ENCODE peak calls at places on chromosome 5, in five cellular contexts. B, X, N, S and I are unnamed samples.

GRCh38 chr5:138408023-138408422 is 30.8 kb upstream of the REEP2 start:
- DNase-seq in B (peak; percentile 32), N (no peak), X (peak; percentile 7), S (no peak), I (no peak)

GRCh38 chr5:166781729-166782128 is 1509.7 kb upstream of the WWC1 start:
- DNase-seq in N (no peak), B (no peak), X (peak; percentile 28), S (no peak), I (no peak)

GRCh38 chr5:163407034-163407652 is 30.3 kb upstream of the CCNG1 start:
- DNase-seq in S (no peak), N (no peak), X (peak; percentile 12), B (no peak), I (peak; percentile 17)

GRCh38 chr5:133232011-133232410 is 180.2 kb downstream of the HSPA4 start:
- DNase-seq in N (no peak), B (no peak), S (no peak), X (no peak), I (no peak)

GRCh38 chr5:143245929-143246561 is 157.4 kb downstream of the NR3C1 start:
- DNase-seq in S (no peak), X (peak; percentile 97), N (peak; percentile 43), B (no peak), I (peak; percentile 95)

GRCh38 chr5:137220523-137220927 is 278.6 kb downstream of the SPOCK1 start:
- DNase-seq in S (no peak), N (no peak), B (no peak), X (peak; percentile 49), I (peak; percentile 93)

GRCh38 chr5:149422429-149423286 is 43.6 kb upstream of the IL17B start:
- DNase-seq in S (peak; percentile 91), N (peak; percentile 57), B (no peak), X (peak; percentile 94), I (peak; percentile 75)

GRCh38 chr5:147400076-147400809 is 109.6 kb downstream of the DPYSL3 start:
- DNase-seq in X (peak; percentile 28), S (no peak), B (no peak), N (no peak), I (no peak)

GRCh38 chr5:136174021-136174659 is 18.8 kb downstream of the SMIM32 start:
- DNase-seq in S (no peak), B (no peak), N (no peak), X (peak; percentile 71), I (peak; percentile 73)

GRCh38 chr5:30918171-30918570 is 275.3 kb upstream of the CDH6 start:
- DNase-seq in S (no peak), B (no peak), N (no peak), X (peak; percentile 95), I (no peak)

GRCh38 chr5:90381213-90381929 is 28.2 kb downstream of the CETN3 start:
- DNase-seq in S (no peak), B (no peak), N (no peak), X (no peak), I (no peak)

GRCh38 chr5:3729631-3730030 is 134.0 kb downstream of the IRX1 start:
- DNase-seq in N (no peak), S (no peak), B (no peak), X (no peak), I (no peak)

GRCh38 chr5:83227611-83228010 is 150.3 kb downstream of the XRCC4 start:
- DNase-seq in S (no peak), B (no peak), N (no peak), X (peak; percentile 57), I (no peak)

GRCh38 chr5:158832736-158833135 is 267.0 kb downstream of the EBF1 start:
- DNase-seq in S (no peak), X (no peak), N (no peak), B (no peak), I (peak; percentile 90)

GRCh38 chr5:81989204-81989603 is 17.4 kb downstream of the ATG10 start:
- DNase-seq in S (no peak), B (no peak), N (no peak), X (no peak), I (no peak)

GRCh38 chr5:142360607-142361120 is 35.8 kb upstream of the SPRY4 start:
- DNase-seq in B (peak; percentile 22), X (peak; percentile 88), N (no peak), S (no peak), I (peak; percentile 80)

GRCh38 chr5:95641803-95642220 is 4.8 kb upstream of the RFESD start:
- DNase-seq in S (no peak), B (no peak), X (peak; percentile 99), N (no peak), I (peak; percentile 85)

GRCh38 chr5:90675222-90675621 is 116.6 kb downstream of the ADGRV1 start:
- DNase-seq in S (no peak), B (no peak), N (no peak), X (no peak), I (no peak)

GRCh38 chr5:106415541-106415940 is 1255.2 kb downstream of the EFNA5 start:
- DNase-seq in N (no peak), X (peak; percentile 81), B (no peak), S (no peak), I (peak; percentile 29)

GRCh38 chr5:5078009-5078897 is 61.9 kb upstream of the ADAMTS16 start:
- DNase-seq in N (no peak), B (no peak), X (no peak), S (no peak), I (no peak)

GRCh38 chr5:51382759-51383493 is at the start of gene ISL1:
- DNase-seq in S (no peak), B (peak; percentile 30), X (peak; percentile 80), N (peak; percentile 74), I (peak; percentile 67)

GRCh38 chr5:28281381-28281780 is 1243.0 kb upstream of the CDH9 start:
- DNase-seq in X (peak; percentile 67), B (no peak), N (no peak), S (no peak), I (peak; percentile 20)

GRCh38 chr5:38780950-38781349 is 64.9 kb upstream of the OSMR start:
- DNase-seq in N (peak; percentile 56), S (peak; percentile 76), X (peak; percentile 90), B (no peak), I (peak; percentile 89)

GRCh38 chr5:24162343-24162742 is 482.4 kb downstream of the CDH10 start:
- DNase-seq in B (no peak), X (no peak), S (no peak), N (no peak), I (no peak)

GRCh38 chr5:101991486-101991885 is 304.6 kb downstream of the SLCO4C1 start:
- DNase-seq in S (no peak), X (no peak), B (no peak), N (no peak), I (no peak)

GRCh38 chr5:134503937-134504437 is 21.5 kb upstream of the JADE2 start:
- DNase-seq in N (no peak), X (peak; percentile 44), B (peak; percentile 26), S (no peak), I (peak; percentile 85)

GRCh38 chr5:1763548-1763911 is 36.1 kb downstream of the MRPL36 start:
- DNase-seq in N (no peak), S (peak; percentile 37), B (peak; percentile 51), X (peak; percentile 78), I (peak; percentile 76)

GRCh38 chr5:122377023-122377422 is 65.0 kb downstream of the SNCAIP start:
- DNase-seq in N (no peak), B (no peak), S (no peak), X (peak; percentile 7), I (peak; percentile 31)

GRCh38 chr5:116938488-116938887 is 363.9 kb upstream of the SEMA6A start:
- DNase-seq in B (no peak), N (no peak), S (peak; percentile 23), X (no peak), I (no peak)

GRCh38 chr5:155200608-155201007 is 187.1 kb downstream of the KIF4B start:
- DNase-seq in N (no peak), S (no peak), X (no peak), B (no peak), I (no peak)

GRCh38 chr5:61333351-61334223 is 1.5 kb downstream of the ZSWIM6 start:
- DNase-seq in S (peak; percentile 57), B (peak; percentile 31), N (peak; percentile 46), X (no peak), I (no peak)

GRCh38 chr5:16736158-16736994 is 119.6 kb upstream of the RETREG1 start:
- DNase-seq in B (no peak), S (no peak), N (no peak), X (peak; percentile 83), I (no peak)

GRCh38 chr5:88555658-88556057 is 287.0 kb upstream of the TMEM161B start:
- DNase-seq in B (peak; percentile 2), N (no peak), S (no peak), X (no peak), I (no peak)

GRCh38 chr5:1391691-1392090 is 46.8 kb upstream of the CLPTM1L start:
- DNase-seq in B (no peak), S (no peak), N (no peak), X (no peak), I (no peak)

GRCh38 chr5:177489119-177489716 is 8.2 kb downstream of the PDLIM7 start:
- DNase-seq in B (no peak), N (no peak), X (no peak), S (no peak), I (no peak)

GRCh38 chr5:137622850-137623249 is 113.0 kb downstream of the KLHL3 start:
- DNase-seq in X (no peak), S (peak; percentile 92), N (peak; percentile 80), B (no peak), I (no peak)

GRCh38 chr5:31996909-31997308 is 177.2 kb downstream of the GOLPH3 start:
- DNase-seq in S (no peak), N (no peak), X (no peak), B (no peak), I (no peak)